ENCODE peak calls at places on chromosomes 1 and 21, in four cellular contexts. One of them, this sample, is unnamed.

GRCh38 chr21:45984584-45985095 is 3.1 kb downstream of the COL6A1 start:
- DNase-seq in B cell: peak
- DNase-seq in activated CD8-positive, alpha-beta memory T cell treated with anti-CD3 and anti-CD28 coated beads, Interleukin-2, amount 10 ng/mL, durations not matched to agents 7 days and 5 days: no peak
- DNase-seq in putamen: no peak
- DNase-seq in this sample: no peak

GRCh38 chr1:187696092-187696491 is 867.3 kb downstream of the PLA2G4A start:
- DNase-seq in B cell: no peak
- DNase-seq in activated CD8-positive, alpha-beta memory T cell treated with anti-CD3 and anti-CD28 coated beads, Interleukin-2, amount 10 ng/mL, durations not matched to agents 7 days and 5 days: no peak
- DNase-seq in putamen: no peak
- DNase-seq in this sample: no peak

GRCh38 chr1:204528241-204528640 is 12.0 kb downstream of the MDM4 start:
- DNase-seq in B cell: no peak
- DNase-seq in activated CD8-positive, alpha-beta memory T cell treated with anti-CD3 and anti-CD28 coated beads, Interleukin-2, amount 10 ng/mL, durations not matched to agents 7 days and 5 days: no peak
- DNase-seq in putamen: no peak
- DNase-seq in this sample: no peak

GRCh38 chr1:78060857-78061563 is 15.2 kb downstream of the GIPC2 start:
- DNase-seq in B cell: no peak
- DNase-seq in activated CD8-positive, alpha-beta memory T cell treated with anti-CD3 and anti-CD28 coated beads, Interleukin-2, amount 10 ng/mL, durations not matched to agents 7 days and 5 days: no peak
- DNase-seq in putamen: no peak
- DNase-seq in this sample: no peak

GRCh38 chr21:38984568-38984967 is 178.8 kb downstream of the ETS2 start:
- DNase-seq in B cell: no peak
- DNase-seq in activated CD8-positive, alpha-beta memory T cell treated with anti-CD3 and anti-CD28 coated beads, Interleukin-2, amount 10 ng/mL, durations not matched to agents 7 days and 5 days: no peak
- DNase-seq in putamen: no peak
- DNase-seq in this sample: no peak

GRCh38 chr1:109385417-109385816 is 12.3 kb downstream of the SORT1 start:
- DNase-seq in B cell: no peak
- DNase-seq in activated CD8-positive, alpha-beta memory T cell treated with anti-CD3 and anti-CD28 coated beads, Interleukin-2, amount 10 ng/mL, durations not matched to agents 7 days and 5 days: no peak
- DNase-seq in putamen: no peak
- DNase-seq in this sample: no peak

GRCh38 chr21:14763695-14764064 is 217.6 kb upstream of the SAMSN1 start:
- DNase-seq in B cell: no peak
- DNase-seq in activated CD8-positive, alpha-beta memory T cell treated with anti-CD3 and anti-CD28 coated beads, Interleukin-2, amount 10 ng/mL, durations not matched to agents 7 days and 5 days: no peak
- DNase-seq in putamen: no peak
- DNase-seq in this sample: no peak

GRCh38 chr1:46798820-46799219 is at the start of gene CYP4B1:
- DNase-seq in B cell: no peak
- DNase-seq in activated CD8-positive, alpha-beta memory T cell treated with anti-CD3 and anti-CD28 coated beads, Interleukin-2, amount 10 ng/mL, durations not matched to agents 7 days and 5 days: no peak
- DNase-seq in putamen: no peak
- DNase-seq in this sample: no peak

GRCh38 chr1:48680411-48681035 is 96.2 kb downstream of the BEND5 start:
- DNase-seq in B cell: no peak
- DNase-seq in activated CD8-positive, alpha-beta memory T cell treated with anti-CD3 and anti-CD28 coated beads, Interleukin-2, amount 10 ng/mL, durations not matched to agents 7 days and 5 days: no peak
- DNase-seq in putamen: no peak
- DNase-seq in this sample: no peak

GRCh38 chr1:91844862-91845528 is 41.0 kb downstream of the TGFBR3 start:
- DNase-seq in B cell: no peak
- DNase-seq in activated CD8-positive, alpha-beta memory T cell treated with anti-CD3 and anti-CD28 coated beads, Interleukin-2, amount 10 ng/mL, durations not matched to agents 7 days and 5 days: no peak
- DNase-seq in putamen: no peak
- DNase-seq in this sample: no peak

GRCh38 chr1:223652436-223652901 is 13.0 kb downstream of the CAPN8 start:
- DNase-seq in B cell: no peak
- DNase-seq in activated CD8-positive, alpha-beta memory T cell treated with anti-CD3 and anti-CD28 coated beads, Interleukin-2, amount 10 ng/mL, durations not matched to agents 7 days and 5 days: no peak
- DNase-seq in putamen: no peak
- DNase-seq in this sample: no peak

GRCh38 chr21:34965200-34966174 is 83.6 kb downstream of the RUNX1 start:
- DNase-seq in B cell: no peak
- DNase-seq in activated CD8-positive, alpha-beta memory T cell treated with anti-CD3 and anti-CD28 coated beads, Interleukin-2, amount 10 ng/mL, durations not matched to agents 7 days and 5 days: no peak
- DNase-seq in putamen: no peak
- DNase-seq in this sample: no peak

GRCh38 chr21:29196021-29196663 is 65.7 kb downstream of the MAP3K7CL start:
- DNase-seq in B cell: peak
- DNase-seq in activated CD8-positive, alpha-beta memory T cell treated with anti-CD3 and anti-CD28 coated beads, Interleukin-2, amount 10 ng/mL, durations not matched to agents 7 days and 5 days: peak
- DNase-seq in putamen: peak
- DNase-seq in this sample: peak

GRCh38 chr1:53619811-53620619 is 118.9 kb downstream of the GLIS1 start:
- DNase-seq in B cell: peak
- DNase-seq in activated CD8-positive, alpha-beta memory T cell treated with anti-CD3 and anti-CD28 coated beads, Interleukin-2, amount 10 ng/mL, durations not matched to agents 7 days and 5 days: peak
- DNase-seq in putamen: peak
- DNase-seq in this sample: peak

GRCh38 chr1:13478687-13479086 is 35.1 kb downstream of the LRRC38 start:
- DNase-seq in B cell: no peak
- DNase-seq in activated CD8-positive, alpha-beta memory T cell treated with anti-CD3 and anti-CD28 coated beads, Interleukin-2, amount 10 ng/mL, durations not matched to agents 7 days and 5 days: no peak
- DNase-seq in putamen: no peak
- DNase-seq in this sample: no peak

GRCh38 chr1:30588311-30589073 is 134.9 kb downstream of the MATN1 start:
- DNase-seq in B cell: no peak
- DNase-seq in activated CD8-positive, alpha-beta memory T cell treated with anti-CD3 and anti-CD28 coated beads, Interleukin-2, amount 10 ng/mL, durations not matched to agents 7 days and 5 days: no peak
- DNase-seq in putamen: no peak
- DNase-seq in this sample: no peak

GRCh38 chr21:37443683-37444082 is 77.1 kb downstream of the DYRK1A start:
- DNase-seq in B cell: no peak
- DNase-seq in activated CD8-positive, alpha-beta memory T cell treated with anti-CD3 and anti-CD28 coated beads, Interleukin-2, amount 10 ng/mL, durations not matched to agents 7 days and 5 days: no peak
- DNase-seq in putamen: no peak
- DNase-seq in this sample: no peak

GRCh38 chr1:203055166-203055799 is 29.0 kb downstream of the PPFIA4 start:
- DNase-seq in B cell: no peak
- DNase-seq in activated CD8-positive, alpha-beta memory T cell treated with anti-CD3 and anti-CD28 coated beads, Interleukin-2, amount 10 ng/mL, durations not matched to agents 7 days and 5 days: no peak
- DNase-seq in putamen: no peak
- DNase-seq in this sample: no peak

GRCh38 chr1:58971629-58972140 is 187.8 kb upstream of the JUN start:
- DNase-seq in B cell: no peak
- DNase-seq in activated CD8-positive, alpha-beta memory T cell treated with anti-CD3 and anti-CD28 coated beads, Interleukin-2, amount 10 ng/mL, durations not matched to agents 7 days and 5 days: peak
- DNase-seq in putamen: no peak
- DNase-seq in this sample: peak